ENCODE peak calls at places on chromosome 1, in seven cellular contexts. Y is T-helper 17 cell, A is A549, E is GM12878, M is upper lobe of left lung, D is lung, Q is gastroesophageal sphincter. K is an unnamed sample.

GRCh38 chr1:226063362-226064167 is 1.0 kb downstream of the H3-3A start:
- ATAC-seq in Y (no peak), A (peak), E (peak), M (peak), D (no peak), Q (no peak), K (peak)

GRCh38 chr1:51420867-51421627 is 90.7 kb upstream of the TTC39A start:
- ATAC-seq in Y (no peak), A (no peak), E (no peak), M (no peak), D (no peak), Q (no peak), K (no peak)

GRCh38 chr1:236700903-236701302 is 14.6 kb downstream of the ACTN2 start:
- ATAC-seq in Y (no peak), A (no peak), E (no peak), M (no peak), D (no peak), Q (no peak), K (no peak)

GRCh38 chr1:205150651-205151428 is 29.1 kb upstream of the RBBP5 start:
- ATAC-seq in Y (no peak), A (no peak), E (no peak), M (no peak), D (no peak), Q (no peak), K (no peak)

GRCh38 chr1:15788624-15789301 is 18.7 kb downstream of the UQCRHL start:
- ATAC-seq in Y (no peak), A (peak), E (peak), M (peak), D (peak), Q (no peak), K (peak)

GRCh38 chr1:171329251-171329650 is 15.3 kb downstream of the FMO4 start:
- ATAC-seq in Y (no peak), A (no peak), E (no peak), M (no peak), D (no peak), Q (no peak), K (no peak)

GRCh38 chr1:175628548-175629317 is 114.7 kb downstream of the TNR start:
- ATAC-seq in Y (no peak), A (no peak), E (no peak), M (no peak), D (no peak), Q (no peak), K (no peak)

GRCh38 chr1:119859647-119860046 is 36.7 kb downstream of the ADAM30 start:
- ATAC-seq in Y (no peak), A (no peak), E (no peak), M (no peak), D (no peak), Q (no peak), K (no peak)

GRCh38 chr1:153262462-153263157 is 3.1 kb downstream of the LORICRIN start:
- ATAC-seq in Y (no peak), A (no peak), E (peak), M (no peak), D (no peak), Q (no peak), K (peak)

GRCh38 chr1:81799939-81800740 is 594 bp upstream of the ADGRL2 start:
- ATAC-seq in Y (no peak), A (peak), E (peak), M (peak), D (no peak), Q (peak), K (no peak)

GRCh38 chr1:220803401-220804201 is 16.9 kb downstream of the MTARC1 start:
- ATAC-seq in Y (peak), A (peak), E (peak), M (peak), D (no peak), Q (peak), K (no peak)

GRCh38 chr1:35274197-35274596 is 5.7 kb downstream of the ZMYM4 start:
- ATAC-seq in Y (no peak), A (no peak), E (no peak), M (no peak), D (no peak), Q (no peak), K (no peak)

GRCh38 chr1:181504294-181505115 is 21.2 kb downstream of the CACNA1E start:
- ATAC-seq in Y (no peak), A (peak), E (peak), M (peak), D (no peak), Q (no peak), K (peak)

GRCh38 chr1:117366281-117366981 is 818 bp upstream of the MAN1A2 start:
- ATAC-seq in Y (peak), A (peak), E (peak), M (peak), D (peak), Q (peak), K (peak)

GRCh38 chr1:106995970-106996369 is 60.5 kb upstream of the PRMT6 start:
- ATAC-seq in Y (no peak), A (no peak), E (peak), M (no peak), D (no peak), Q (no peak), K (peak)

GRCh38 chr1:240602189-240602588 is 9.8 kb downstream of the GREM2 start:
- ATAC-seq in Y (no peak), A (no peak), E (no peak), M (no peak), D (no peak), Q (no peak), K (no peak)

K was measured in stimulated activated memory B cell treated with anti-CD40 and anti-IgM and Interleukin-4, amounts not matched to agents 10 μg/mL and 1 μg/mL and 100 μg/mL, for 72 hours.